ENCODE peak calls at places on chromosomes 6 and 20, in nine cellular contexts. One of them, this sample, is unnamed.

GRCh38 chr6:2061880-2062279 is 183.5 kb downstream of the GMDS start:
- DNase-seq in stomach: no peak
- DNase-seq in A549: no peak
- DNase-seq in heart left ventricle: no peak
- DNase-seq in body of pancreas: no peak
- DNase-seq in lower leg skin: no peak
- DNase-seq in ovary: no peak
- DNase-seq in IMR-90: no peak
- DNase-seq in sigmoid colon: no peak
- DNase-seq in this sample: no peak

GRCh38 chr20:32110173-32110704 is 725 bp downstream of the TM9SF4 start:
- DNase-seq in ovary: no peak
- DNase-seq in A549: no peak
- DNase-seq in heart left ventricle: peak
- DNase-seq in sigmoid colon: peak
- DNase-seq in body of pancreas: no peak
- DNase-seq in lower leg skin: no peak
- DNase-seq in IMR-90: no peak
- DNase-seq in stomach: no peak
- DNase-seq in this sample: no peak

GRCh38 chr20:46872315-46873211 is 22.1 kb upstream of the EYA2 start:
- DNase-seq in body of pancreas: no peak
- DNase-seq in A549: no peak
- DNase-seq in lower leg skin: no peak
- DNase-seq in stomach: no peak
- DNase-seq in heart left ventricle: no peak
- DNase-seq in ovary: no peak
- DNase-seq in IMR-90: peak
- DNase-seq in sigmoid colon: no peak
- DNase-seq in this sample: no peak

GRCh38 chr6:31578461-31579118 is 3.2 kb downstream of the TNF start:
- DNase-seq in heart left ventricle: no peak
- DNase-seq in IMR-90: no peak
- DNase-seq in stomach: no peak
- DNase-seq in ovary: no peak
- DNase-seq in lower leg skin: no peak
- DNase-seq in A549: no peak
- DNase-seq in sigmoid colon: no peak
- DNase-seq in body of pancreas: peak
- DNase-seq in this sample: no peak

GRCh38 chr6:23561732-23562131 is 564.3 kb upstream of the NRSN1 start:
- DNase-seq in ovary: no peak
- DNase-seq in sigmoid colon: no peak
- DNase-seq in body of pancreas: no peak
- DNase-seq in heart left ventricle: no peak
- DNase-seq in lower leg skin: no peak
- DNase-seq in stomach: no peak
- DNase-seq in IMR-90: no peak
- DNase-seq in A549: no peak
- DNase-seq in this sample: no peak

GRCh38 chr6:170460606-170461005 is 92.5 kb downstream of the PSMB1 start:
- DNase-seq in IMR-90: no peak
- DNase-seq in A549: no peak
- DNase-seq in heart left ventricle: no peak
- DNase-seq in sigmoid colon: no peak
- DNase-seq in lower leg skin: no peak
- DNase-seq in body of pancreas: no peak
- DNase-seq in ovary: no peak
- DNase-seq in stomach: no peak
- DNase-seq in this sample: no peak

GRCh38 chr6:104527761-104528415 is 331.8 kb downstream of the HACE1 start:
- DNase-seq in lower leg skin: no peak
- DNase-seq in sigmoid colon: peak
- DNase-seq in heart left ventricle: no peak
- DNase-seq in stomach: no peak
- DNase-seq in A549: no peak
- DNase-seq in IMR-90: no peak
- DNase-seq in body of pancreas: peak
- DNase-seq in ovary: no peak
- DNase-seq in this sample: no peak

GRCh38 chr20:13262302-13262650 is 41.2 kb downstream of the ISM1 start:
- DNase-seq in IMR-90: no peak
- DNase-seq in body of pancreas: no peak
- DNase-seq in sigmoid colon: no peak
- DNase-seq in stomach: no peak
- DNase-seq in A549: no peak
- DNase-seq in lower leg skin: no peak
- DNase-seq in heart left ventricle: no peak
- DNase-seq in ovary: no peak
- DNase-seq in this sample: no peak

GRCh38 chr6:65546894-65547293 is 160.1 kb downstream of the EYS start:
- DNase-seq in heart left ventricle: no peak
- DNase-seq in lower leg skin: no peak
- DNase-seq in ovary: no peak
- DNase-seq in body of pancreas: no peak
- DNase-seq in sigmoid colon: no peak
- DNase-seq in A549: no peak
- DNase-seq in stomach: no peak
- DNase-seq in IMR-90: no peak
- DNase-seq in this sample: no peak

GRCh38 chr6:1215884-1216487 is 95.9 kb upstream of the FOXQ1 start:
- DNase-seq in lower leg skin: no peak
- DNase-seq in stomach: no peak
- DNase-seq in heart left ventricle: no peak
- DNase-seq in sigmoid colon: no peak
- DNase-seq in ovary: no peak
- DNase-seq in IMR-90: no peak
- DNase-seq in body of pancreas: no peak
- DNase-seq in A549: no peak
- DNase-seq in this sample: no peak

GRCh38 chr6:116371384-116372209 is 850 bp downstream of the DSE start:
- DNase-seq in IMR-90: peak
- DNase-seq in lower leg skin: peak
- DNase-seq in sigmoid colon: peak
- DNase-seq in stomach: peak
- DNase-seq in A549: peak
- DNase-seq in body of pancreas: peak
- DNase-seq in ovary: peak
- DNase-seq in heart left ventricle: peak
- DNase-seq in this sample: peak

DNA sequence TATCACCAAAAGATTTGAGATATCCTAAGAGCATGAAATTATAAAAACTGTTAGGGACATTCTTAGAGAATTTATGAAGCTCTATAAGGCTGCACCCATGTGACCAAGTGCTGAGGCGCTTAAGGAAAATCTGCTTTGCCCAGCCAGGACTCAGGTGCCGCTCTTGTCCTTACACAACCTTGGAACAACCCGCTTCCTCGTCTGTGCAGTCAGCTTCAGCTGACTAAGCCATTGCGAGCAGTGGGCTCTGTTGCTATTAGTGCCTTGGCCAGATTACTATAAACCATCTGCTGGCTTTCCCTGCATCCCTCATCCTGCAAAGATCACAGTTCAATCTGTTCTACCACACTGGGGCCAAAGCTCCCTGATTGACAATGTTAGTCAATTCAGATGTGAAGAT is 89.1 kb upstream of the E2F3 start:
- DNase-seq in body of pancreas: no peak
- DNase-seq in lower leg skin: no peak
- DNase-seq in A549: no peak
- DNase-seq in sigmoid colon: no peak
- DNase-seq in ovary: no peak
- DNase-seq in IMR-90: peak
- DNase-seq in heart left ventricle: no peak
- DNase-seq in stomach: no peak
- DNase-seq in this sample: no peak
- TF ChIP-seq POLR2A in body of pancreas: no peak
- TF ChIP-seq POLR2A in lower leg skin: no peak
- TF ChIP-seq POLR2A in A549: no peak
- TF ChIP-seq POLR2A in sigmoid colon: no peak
- TF ChIP-seq POLR2A in ovary: no peak
- TF ChIP-seq POLR2A in IMR-90: no peak
- TF ChIP-seq POLR2A in heart left ventricle: no peak
- TF ChIP-seq POLR2A in stomach: no peak
- TF ChIP-seq POLR2A in this sample: no peak

DNA sequence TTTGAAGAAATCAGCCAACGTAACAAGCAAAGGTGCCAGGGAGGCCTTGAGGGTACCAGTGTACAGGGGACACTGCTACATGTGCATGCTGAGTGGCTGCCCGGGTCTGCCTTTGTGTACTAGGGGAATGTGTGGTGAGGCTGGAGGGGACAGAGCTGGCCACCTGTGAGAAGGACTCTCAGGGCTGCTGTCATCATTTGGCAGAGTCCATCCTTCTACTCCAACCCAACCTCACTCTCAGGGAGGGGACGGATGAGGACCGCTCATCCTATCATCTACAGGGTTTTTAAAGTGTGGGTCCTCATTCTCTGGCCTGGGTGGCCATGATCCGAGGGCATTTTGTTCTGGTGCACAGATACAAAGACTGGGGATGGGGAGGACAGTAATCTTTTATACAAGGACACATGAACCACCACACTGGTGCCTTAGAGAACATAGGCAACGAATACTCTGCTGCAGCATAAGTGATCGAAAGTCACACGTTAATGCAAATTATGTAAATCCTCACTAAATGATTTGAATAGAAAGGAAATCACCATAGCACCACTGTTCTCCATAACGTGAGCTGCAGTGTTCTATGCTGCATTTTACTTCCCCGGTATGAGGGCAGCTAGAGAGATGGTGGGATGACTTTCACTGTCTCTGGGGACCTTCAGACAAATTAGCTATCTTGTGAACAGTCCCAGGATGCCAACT is 181.4 kb downstream of the GMPR start:
- DNase-seq in ovary: no peak
- DNase-seq in stomach: no peak
- DNase-seq in heart left ventricle: no peak
- DNase-seq in IMR-90: no peak
- DNase-seq in body of pancreas: no peak
- DNase-seq in A549: no peak
- DNase-seq in lower leg skin: no peak
- DNase-seq in sigmoid colon: no peak
- DNase-seq in this sample: no peak
- TF ChIP-seq POLR2A in ovary: no peak
- TF ChIP-seq POLR2A in stomach: no peak
- TF ChIP-seq POLR2A in heart left ventricle: no peak
- TF ChIP-seq POLR2A in IMR-90: no peak
- TF ChIP-seq POLR2A in body of pancreas: no peak
- TF ChIP-seq POLR2A in A549: no peak
- TF ChIP-seq POLR2A in lower leg skin: no peak
- TF ChIP-seq POLR2A in sigmoid colon: no peak
- TF ChIP-seq POLR2A in this sample: no peak

GRCh38 chr6:5260661-5261544 is at the start of the genes FARS2 and LYRM4:
- DNase-seq in stomach: peak
- DNase-seq in body of pancreas: peak
- DNase-seq in ovary: peak
- DNase-seq in sigmoid colon: peak
- DNase-seq in heart left ventricle: peak
- DNase-seq in IMR-90: peak
- DNase-seq in lower leg skin: peak
- DNase-seq in A549: peak
- DNase-seq in this sample: peak
- TF ChIP-seq POLR2A in stomach: no peak
- TF ChIP-seq POLR2A in body of pancreas: peak
- TF ChIP-seq POLR2A in ovary: no peak
- TF ChIP-seq POLR2A in sigmoid colon: peak
- TF ChIP-seq POLR2A in heart left ventricle: no peak
- TF ChIP-seq POLR2A in IMR-90: peak
- TF ChIP-seq POLR2A in lower leg skin: no peak
- TF ChIP-seq POLR2A in A549: peak
- TF ChIP-seq POLR2A in this sample: peak

GRCh38 chr20:37095108-37095608 is 639 bp downstream of the RBL1 start:
- DNase-seq in ovary: no peak
- DNase-seq in body of pancreas: no peak
- DNase-seq in IMR-90: no peak
- DNase-seq in lower leg skin: no peak
- DNase-seq in A549: no peak
- DNase-seq in stomach: no peak
- DNase-seq in sigmoid colon: no peak
- DNase-seq in heart left ventricle: no peak
- DNase-seq in this sample: no peak
- TF ChIP-seq POLR2A in ovary: no peak
- TF ChIP-seq POLR2A in body of pancreas: no peak
- TF ChIP-seq POLR2A in IMR-90: no peak
- TF ChIP-seq POLR2A in lower leg skin: no peak
- TF ChIP-seq POLR2A in A549: no peak
- TF ChIP-seq POLR2A in stomach: no peak
- TF ChIP-seq POLR2A in sigmoid colon: no peak
- TF ChIP-seq POLR2A in heart left ventricle: no peak
- TF ChIP-seq POLR2A in this sample: no peak

GRCh38 chr20:44961024-44961866 is 1.0 kb upstream of the TOMM34 start:
- DNase-seq in stomach: no peak
- DNase-seq in body of pancreas: no peak
- DNase-seq in IMR-90: peak
- DNase-seq in A549: no peak
- DNase-seq in sigmoid colon: no peak
- DNase-seq in lower leg skin: no peak
- DNase-seq in ovary: no peak
- DNase-seq in heart left ventricle: no peak
- DNase-seq in this sample: no peak

GRCh38 chr20:44961868-44962267 is 1.7 kb upstream of the TOMM34 start:
- DNase-seq in IMR-90: peak
- DNase-seq in sigmoid colon: no peak
- DNase-seq in stomach: no peak
- DNase-seq in lower leg skin: no peak
- DNase-seq in body of pancreas: no peak
- DNase-seq in A549: no peak
- DNase-seq in ovary: no peak
- DNase-seq in heart left ventricle: no peak
- DNase-seq in this sample: no peak

GRCh38 chr20:44959896-44960852 is at the start of gene TOMM34:
- DNase-seq in stomach: peak
- DNase-seq in lower leg skin: peak
- DNase-seq in body of pancreas: peak
- DNase-seq in sigmoid colon: peak
- DNase-seq in A549: peak
- DNase-seq in ovary: peak
- DNase-seq in heart left ventricle: peak
- DNase-seq in IMR-90: peak
- DNase-seq in this sample: peak

GRCh38 chr20:44958276-44958675 is 1.9 kb downstream of the TOMM34 start:
- DNase-seq in IMR-90: no peak
- DNase-seq in sigmoid colon: no peak
- DNase-seq in body of pancreas: no peak
- DNase-seq in A549: no peak
- DNase-seq in ovary: no peak
- DNase-seq in lower leg skin: no peak
- DNase-seq in heart left ventricle: no peak
- DNase-seq in stomach: no peak
- DNase-seq in this sample: no peak

GRCh38 chr20:44959082-44959895 is 908 bp downstream of the TOMM34 start:
- DNase-seq in sigmoid colon: no peak
- DNase-seq in A549: peak
- DNase-seq in ovary: no peak
- DNase-seq in stomach: no peak
- DNase-seq in heart left ventricle: no peak
- DNase-seq in body of pancreas: no peak
- DNase-seq in IMR-90: peak
- DNase-seq in lower leg skin: no peak
- DNase-seq in this sample: no peak
- TF ChIP-seq POLR2A in sigmoid colon: no peak
- TF ChIP-seq POLR2A in A549: no peak
- TF ChIP-seq POLR2A in ovary: no peak
- TF ChIP-seq POLR2A in stomach: no peak
- TF ChIP-seq POLR2A in heart left ventricle: no peak
- TF ChIP-seq POLR2A in body of pancreas: no peak
- TF ChIP-seq POLR2A in IMR-90: no peak
- TF ChIP-seq POLR2A in lower leg skin: no peak
- TF ChIP-seq POLR2A in this sample: no peak

GRCh38 chr6:166382500-166382932 is 224 bp downstream of the MPC1 start:
- DNase-seq in heart left ventricle: no peak
- DNase-seq in lower leg skin: no peak
- DNase-seq in A549: no peak
- DNase-seq in sigmoid colon: peak
- DNase-seq in stomach: no peak
- DNase-seq in IMR-90: no peak
- DNase-seq in body of pancreas: no peak
- DNase-seq in ovary: no peak
- DNase-seq in this sample: no peak
- TF ChIP-seq POLR2A in heart left ventricle: peak
- TF ChIP-seq POLR2A in lower leg skin: no peak
- TF ChIP-seq POLR2A in A549: no peak
- TF ChIP-seq POLR2A in sigmoid colon: no peak
- TF ChIP-seq POLR2A in stomach: peak
- TF ChIP-seq POLR2A in IMR-90: no peak
- TF ChIP-seq POLR2A in body of pancreas: peak
- TF ChIP-seq POLR2A in ovary: no peak
- TF ChIP-seq POLR2A in this sample: no peak

This sample was measured in esophagus squamous epithelium.